ENCODE peak calls at places on chromosome 12, in seven cellular contexts. X is neural crest cell, B is NCI-H2171 treated with DMSO at 0.1 percent for 48 hours, P is HuH-7.5, V is lower lobe of right lung, G is T47D, I is foreskin fibroblast. T is an unnamed sample.
A peak's percentile ranks its signal among the peaks of the same experiment; 100 is the strongest.

GRCh38 chr12:26274441-26275312 is 79.3 kb downstream of the SSPN start:
- DNase-seq in G (peak; percentile 66), I (peak; percentile 99), P (peak; percentile 48), X (no peak), B (no peak), V (peak; percentile 86), T (peak; percentile 89)

GRCh38 chr12:93638095-93638494 is 39.1 kb upstream of the CRADD start:
- DNase-seq in P (no peak), I (peak; percentile 30), V (no peak), G (no peak), X (no peak), B (no peak), T (no peak)

GRCh38 chr12:93853698-93854478 is 176.7 kb downstream of the CRADD start:
- DNase-seq in V (no peak), B (no peak), X (no peak), I (no peak), P (no peak), G (no peak), T (no peak)

GRCh38 chr12:44774815-44775411 is 101.2 kb downstream of the NELL2 start:
- DNase-seq in X (peak; percentile 50), V (no peak), B (peak; percentile 4), I (peak; percentile 10), G (peak; percentile 38), P (no peak), T (no peak)

GRCh38 chr12:124508323-124509096 is 58.9 kb downstream of the NCOR2 start:
- DNase-seq in V (no peak), I (peak; percentile 56), G (no peak), B (no peak), P (no peak), X (no peak), T (no peak)

GRCh38 chr12:106118-106561 is 39.6 kb downstream of the IQSEC3 start:
- DNase-seq in V (no peak), P (no peak), I (peak; percentile 7), G (no peak), B (peak; percentile 99), X (no peak), T (no peak)

GRCh38 chr12:70006619-70006973 is 181.6 kb downstream of the MYRFL start:
- DNase-seq in G (no peak), X (no peak), B (no peak), I (no peak), P (no peak), V (no peak), T (no peak)

GRCh38 chr12:56243731-56244181 is 13.9 kb downstream of the SLC39A5 start:
- DNase-seq in V (no peak), X (no peak), P (no peak), G (no peak), I (peak; percentile 39), B (no peak), T (no peak)

GRCh38 chr12:26527702-26528101 is 305.3 kb downstream of the ITPR2 start:
- DNase-seq in P (no peak), X (no peak), V (no peak), I (no peak), G (no peak), B (no peak), T (no peak)

GRCh38 chr12:46391630-46392029 is 19.1 kb upstream of the SLC38A2 start:
- DNase-seq in B (no peak), P (no peak), I (peak; percentile 53), V (no peak), G (no peak), X (no peak), T (no peak)

GRCh38 chr12:131194166-131194565 is 240.5 kb downstream of the ADGRD1 start:
- DNase-seq in G (peak; percentile 54), B (peak; percentile 25), V (no peak), X (no peak), I (no peak), P (no peak), T (no peak)

GRCh38 chr12:21502164-21502496 is 541 bp downstream of the GOLT1B start:
- DNase-seq in P (no peak), I (peak; percentile 41), B (peak; percentile 96), V (peak; percentile 54), X (no peak), G (peak; percentile 39), T (peak; percentile 40)

GRCh38 chr12:26723379-26724308 is 109.3 kb downstream of the ITPR2 start:
- DNase-seq in X (no peak), G (no peak), B (no peak), P (no peak), I (peak; percentile 56), V (no peak), T (no peak)

GRCh38 chr12:64675795-64676194 is 65.5 kb downstream of the RASSF3 start:
- DNase-seq in G (no peak), X (no peak), P (no peak), I (peak; percentile 50), B (peak; percentile 58), V (no peak), T (no peak)

GRCh38 chr12:88643685-88644084 is 63.4 kb upstream of the KITLG start:
- DNase-seq in I (peak; percentile 84), X (no peak), B (no peak), V (no peak), P (no peak), G (no peak), T (no peak)

GRCh38 chr12:123905319-123905925 is 67.2 kb downstream of the CCDC92 start:
- DNase-seq in B (peak; percentile 14), X (peak; percentile 61), I (peak; percentile 91), G (peak; percentile 83), V (no peak), P (peak; percentile 43), T (peak; percentile 77)

GRCh38 chr12:27822076-27822712 is 42.2 kb upstream of the MANSC4 start:
- DNase-seq in I (peak; percentile 88), P (no peak), B (no peak), X (no peak), V (no peak), G (no peak), T (no peak)

GRCh38 chr12:97435153-97435552 is 27.5 kb upstream of the RMST start:
- DNase-seq in V (no peak), I (no peak), P (no peak), B (no peak), G (no peak), X (no peak), T (no peak)

GRCh38 chr12:46470039-46470627 is 97.6 kb upstream of the SLC38A2 start:
- DNase-seq in V (no peak), X (no peak), G (no peak), P (no peak), I (no peak), B (no peak), T (no peak)

GRCh38 chr12:84986586-84986985 is 49.5 kb downstream of the TSPAN19 start:
- DNase-seq in V (no peak), P (no peak), X (no peak), B (peak; percentile 81), I (peak; percentile 71), G (no peak), T (peak; percentile 56)

GRCh38 chr12:12839886-12840285 is 26.7 kb downstream of the DDX47 start:
- DNase-seq in B (no peak), I (peak; percentile 95), G (peak; percentile 6), V (no peak), P (no peak), X (no peak), T (no peak)

GRCh38 chr12:124394462-124395128 is 99.7 kb downstream of the RFLNA start:
- DNase-seq in V (no peak), B (no peak), I (peak; percentile 29), P (no peak), X (no peak), G (peak; percentile 67), T (no peak)

GRCh38 chr12:116160196-116160595 is 117.3 kb downstream of the MED13L start:
- DNase-seq in I (peak; percentile 51), P (no peak), G (peak; percentile 57), V (no peak), X (no peak), B (no peak), T (no peak)

GRCh38 chr12:26631846-26632245 is 201.1 kb downstream of the ITPR2 start:
- DNase-seq in V (no peak), P (no peak), G (no peak), I (no peak), B (no peak), X (no peak), T (no peak)

GRCh38 chr12:71432936-71433335 is 6.7 kb upstream of the LGR5 start:
- DNase-seq in B (no peak), I (no peak), G (no peak), V (no peak), X (no peak), P (no peak), T (no peak)

GRCh38 chr12:78560633-78561032 is 303.9 kb upstream of the SYT1 start:
- DNase-seq in I (no peak), G (no peak), B (peak; percentile 66), P (no peak), V (no peak), X (no peak), T (peak; percentile 64)

GRCh38 chr12:54352022-54352531 is 12.2 kb downstream of the GPR84 start:
- DNase-seq in G (no peak), V (peak; percentile 71), P (no peak), B (peak; percentile 75), X (peak; percentile 55), I (peak; percentile 86), T (peak; percentile 86)

GRCh38 chr12:91129662-91130362 is 18.5 kb upstream of the LUM start:
- DNase-seq in X (no peak), I (no peak), V (no peak), P (no peak), G (no peak), B (no peak), T (no peak)

GRCh38 chr12:51082561-51083139 is 746 bp downstream of the CSRNP2 start:
- DNase-seq in I (peak; percentile 59), V (no peak), G (peak; percentile 30), P (peak; percentile 45), B (peak; percentile 26), X (no peak), T (peak; percentile 49)

GRCh38 chr12:125657681-125658080 is 592.4 kb downstream of the AACS start:
- DNase-seq in B (no peak), I (no peak), V (no peak), X (no peak), P (no peak), G (no peak), T (no peak)

GRCh38 chr12:1848741-1849140 is 28.4 kb downstream of the LRTM2 start:
- DNase-seq in G (no peak), B (peak; percentile 96), X (no peak), P (no peak), I (no peak), V (no peak), T (no peak)

T was measured in Ammon's horn.